ENCODE peak calls at places on chromosomes 12 and 14, in nine cellular contexts. One of them, this sample, is unnamed. For H3K4me1, the result is how much of the 10 kb centered on the place peaks cover.

GRCh38 chr12:113418213-113418879 is 3.8 kb upstream of the SDSL start:
- DNase-seq in A549: peak
- DNase-seq in Peyer's patch: no peak
- DNase-seq in IMR-90: peak
- DNase-seq in uterus: no peak
- DNase-seq in ovary: no peak
- DNase-seq in stomach: no peak
- DNase-seq in body of pancreas: peak
- DNase-seq in transverse colon: peak
- DNase-seq in this sample: peak

GRCh38 chr12:98418357-98419075 is 96.9 kb upstream of the TMPO start:
- DNase-seq in A549: peak
- DNase-seq in Peyer's patch: peak
- DNase-seq in IMR-90: peak
- DNase-seq in uterus: peak
- DNase-seq in ovary: peak
- DNase-seq in stomach: peak
- DNase-seq in body of pancreas: peak
- DNase-seq in transverse colon: peak
- DNase-seq in this sample: peak

GRCh38 chr12:20549115-20549719 is 145.9 kb upstream of the SLCO1C1 start:
- DNase-seq in A549: peak
- DNase-seq in Peyer's patch: no peak
- DNase-seq in IMR-90: peak
- DNase-seq in uterus: peak
- DNase-seq in ovary: peak
- DNase-seq in stomach: no peak
- DNase-seq in body of pancreas: no peak
- DNase-seq in transverse colon: peak
- DNase-seq in this sample: peak

GRCh38 chr12:51028126-51028810 is 2.1 kb upstream of the SLC11A2 start:
- DNase-seq in A549: peak
- DNase-seq in Peyer's patch: peak
- DNase-seq in IMR-90: peak
- DNase-seq in uterus: no peak
- DNase-seq in ovary: no peak
- DNase-seq in stomach: no peak
- DNase-seq in body of pancreas: no peak
- DNase-seq in transverse colon: peak
- DNase-seq in this sample: no peak

GRCh38 chr14:30573203-30573814 is 14.4 kb downstream of the G2E3 start:
- DNase-seq in A549: peak
- DNase-seq in Peyer's patch: no peak
- DNase-seq in IMR-90: peak
- DNase-seq in uterus: no peak
- DNase-seq in ovary: no peak
- DNase-seq in stomach: no peak
- DNase-seq in body of pancreas: no peak
- DNase-seq in transverse colon: no peak
- DNase-seq in this sample: no peak

GRCh38 chr12:51188359-51189051 is 15.6 kb upstream of the TFCP2 start:
- DNase-seq in A549: no peak
- DNase-seq in Peyer's patch: no peak
- DNase-seq in IMR-90: no peak
- DNase-seq in uterus: no peak
- DNase-seq in ovary: no peak
- DNase-seq in stomach: no peak
- DNase-seq in body of pancreas: no peak
- DNase-seq in transverse colon: no peak
- DNase-seq in this sample: no peak

GRCh38 chr12:74537126-74537706 is 419 bp upstream of the ATXN7L3B start:
- DNase-seq in A549: peak
- DNase-seq in Peyer's patch: no peak
- DNase-seq in IMR-90: peak
- DNase-seq in uterus: no peak
- DNase-seq in ovary: no peak
- DNase-seq in stomach: no peak
- DNase-seq in body of pancreas: no peak
- DNase-seq in transverse colon: no peak
- DNase-seq in this sample: no peak

GRCh38 chr14:99344051-99344450 is 72.1 kb upstream of the BCL11B start:
- DNase-seq in A549: no peak
- DNase-seq in Peyer's patch: no peak
- DNase-seq in IMR-90: no peak
- DNase-seq in uterus: no peak
- DNase-seq in ovary: no peak
- DNase-seq in stomach: no peak
- DNase-seq in body of pancreas: no peak
- DNase-seq in transverse colon: no peak
- DNase-seq in this sample: no peak

GRCh38 chr12:60803147-60803546 is 1207.3 kb downstream of the SLC16A7 start:
- DNase-seq in A549: no peak
- DNase-seq in Peyer's patch: no peak
- DNase-seq in IMR-90: peak
- DNase-seq in uterus: no peak
- DNase-seq in ovary: no peak
- DNase-seq in stomach: no peak
- DNase-seq in body of pancreas: no peak
- DNase-seq in transverse colon: no peak
- DNase-seq in this sample: no peak

GRCh38 chr12:89960011-89960507 is 251.4 kb upstream of the ATP2B1 start:
- DNase-seq in A549: no peak
- DNase-seq in Peyer's patch: no peak
- DNase-seq in IMR-90: peak
- DNase-seq in uterus: no peak
- DNase-seq in ovary: no peak
- DNase-seq in stomach: no peak
- DNase-seq in body of pancreas: no peak
- DNase-seq in transverse colon: no peak
- DNase-seq in this sample: no peak

GRCh38 chr12:71195338-71195896 is 37.6 kb upstream of the TSPAN8 start:
- DNase-seq in A549: no peak
- DNase-seq in Peyer's patch: no peak
- DNase-seq in IMR-90: no peak
- DNase-seq in uterus: no peak
- DNase-seq in ovary: no peak
- DNase-seq in stomach: no peak
- DNase-seq in body of pancreas: no peak
- DNase-seq in transverse colon: no peak
- DNase-seq in this sample: no peak

GRCh38 chr12:99092100-99092851 is 447.2 kb downstream of the APAF1 start:
- DNase-seq in A549: no peak
- DNase-seq in Peyer's patch: no peak
- DNase-seq in IMR-90: no peak
- DNase-seq in uterus: no peak
- DNase-seq in ovary: no peak
- DNase-seq in stomach: no peak
- DNase-seq in body of pancreas: no peak
- DNase-seq in transverse colon: no peak
- DNase-seq in this sample: no peak

GRCh38 chr14:69036757-69037506 is 57.8 kb upstream of the ACTN1 start:
- DNase-seq in A549: no peak
- DNase-seq in Peyer's patch: no peak
- DNase-seq in IMR-90: no peak
- DNase-seq in uterus: no peak
- DNase-seq in ovary: no peak
- DNase-seq in stomach: no peak
- DNase-seq in body of pancreas: no peak
- DNase-seq in transverse colon: no peak
- DNase-seq in this sample: peak

GRCh38 chr14:69038449-69039286 is 59.6 kb upstream of the ACTN1 start:
- DNase-seq in A549: peak
- DNase-seq in Peyer's patch: no peak
- DNase-seq in IMR-90: peak
- DNase-seq in uterus: peak
- DNase-seq in ovary: no peak
- DNase-seq in stomach: no peak
- DNase-seq in body of pancreas: no peak
- DNase-seq in transverse colon: no peak
- DNase-seq in this sample: no peak

GRCh38 chr14:69039287-69039628 is 60.2 kb upstream of the ACTN1 start:
- DNase-seq in A549: peak
- DNase-seq in Peyer's patch: no peak
- DNase-seq in IMR-90: peak
- DNase-seq in uterus: no peak
- DNase-seq in ovary: no peak
- DNase-seq in stomach: no peak
- DNase-seq in body of pancreas: no peak
- DNase-seq in transverse colon: no peak
- DNase-seq in this sample: no peak

GRCh38 chr14:69037790-69038448 is 58.8 kb upstream of the ACTN1 start:
- DNase-seq in A549: peak
- DNase-seq in Peyer's patch: no peak
- DNase-seq in IMR-90: peak
- DNase-seq in uterus: no peak
- DNase-seq in ovary: no peak
- DNase-seq in stomach: no peak
- DNase-seq in body of pancreas: no peak
- DNase-seq in transverse colon: no peak
- DNase-seq in this sample: no peak

GRCh38 chr14:69034612-69035262 is 55.6 kb upstream of the ACTN1 start:
- DNase-seq in A549: no peak
- DNase-seq in Peyer's patch: no peak
- DNase-seq in IMR-90: peak
- DNase-seq in uterus: no peak
- DNase-seq in ovary: no peak
- DNase-seq in stomach: no peak
- DNase-seq in body of pancreas: no peak
- DNase-seq in transverse colon: no peak
- DNase-seq in this sample: no peak
- H3K4me1 ChIP-seq in A549: under half
- H3K4me1 ChIP-seq in Peyer's patch: under half
- H3K4me1 ChIP-seq in IMR-90: under half
- H3K4me1 ChIP-seq in uterus: under half
- H3K4me1 ChIP-seq in ovary: under half
- H3K4me1 ChIP-seq in stomach: under half
- H3K4me1 ChIP-seq in body of pancreas: under half
- H3K4me1 ChIP-seq in transverse colon: under half
- H3K4me1 ChIP-seq in this sample: under half

DNA sequence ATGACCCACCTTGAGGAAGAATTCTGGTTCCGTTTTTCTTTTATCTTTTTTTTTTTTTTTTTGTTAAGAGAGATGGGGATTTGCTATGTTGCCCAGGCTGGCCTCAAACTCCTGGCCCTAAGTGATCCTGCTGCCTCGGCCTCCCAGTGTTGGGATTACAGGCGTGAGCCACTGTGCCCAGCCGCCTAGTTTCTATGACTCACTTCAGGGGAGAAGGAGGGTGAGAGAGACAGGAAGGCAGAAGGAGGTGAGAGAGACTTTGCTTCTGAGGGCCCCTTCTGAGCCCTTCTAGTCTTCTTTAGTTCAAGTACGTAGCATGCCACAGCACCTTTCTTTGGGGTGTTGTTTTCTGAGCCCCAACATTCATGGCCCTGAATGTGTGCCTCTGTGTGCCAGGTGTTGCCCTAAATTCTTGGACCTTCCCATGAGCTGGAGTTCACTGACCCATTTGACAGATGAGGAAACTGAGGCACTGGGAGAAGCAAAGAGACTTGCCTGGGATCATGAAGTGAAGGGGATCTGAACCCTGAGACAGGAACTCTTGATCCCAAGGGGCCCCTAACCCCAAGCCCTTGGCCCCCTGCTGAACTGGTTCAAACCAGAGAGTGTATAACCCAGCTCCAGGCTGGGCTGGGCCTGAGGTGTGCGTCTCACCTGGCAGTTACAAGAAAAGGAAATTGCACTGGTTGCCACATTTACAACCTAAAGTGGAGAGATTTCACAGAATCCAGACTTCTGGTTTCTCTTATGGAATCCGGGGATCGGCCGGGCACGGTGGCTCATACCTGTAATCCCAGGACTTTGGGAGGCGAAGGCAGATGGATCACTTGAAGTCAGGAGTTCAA is 20.8 kb downstream of the SH2B3 start:
- DNase-seq in A549: no peak
- DNase-seq in Peyer's patch: no peak
- DNase-seq in IMR-90: peak
- DNase-seq in uterus: no peak
- DNase-seq in ovary: no peak
- DNase-seq in stomach: no peak
- DNase-seq in body of pancreas: no peak
- DNase-seq in transverse colon: peak
- DNase-seq in this sample: no peak
- H3K27ac ChIP-seq in A549: no peak
- H3K27ac ChIP-seq in Peyer's patch: no peak
- H3K27ac ChIP-seq in IMR-90: no peak
- H3K27ac ChIP-seq in uterus: no peak
- H3K27ac ChIP-seq in ovary: no peak
- H3K27ac ChIP-seq in stomach: peak
- H3K27ac ChIP-seq in body of pancreas: no peak
- H3K27ac ChIP-seq in transverse colon: peak
- H3K27ac ChIP-seq in this sample: no peak

GRCh38 chr14:44989497-44990440 is 27.8 kb downstream of the TOGARAM1 start:
- DNase-seq in A549: no peak
- DNase-seq in Peyer's patch: no peak
- DNase-seq in IMR-90: no peak
- DNase-seq in uterus: no peak
- DNase-seq in ovary: no peak
- DNase-seq in stomach: no peak
- DNase-seq in body of pancreas: no peak
- DNase-seq in transverse colon: no peak
- DNase-seq in this sample: no peak
- TF ChIP-seq POLR2A in A549: no peak
- TF ChIP-seq POLR2A in Peyer's patch: no peak
- TF ChIP-seq POLR2A in IMR-90: no peak
- TF ChIP-seq POLR2A in uterus: no peak
- TF ChIP-seq POLR2A in ovary: no peak
- TF ChIP-seq POLR2A in stomach: no peak
- TF ChIP-seq POLR2A in body of pancreas: no peak
- TF ChIP-seq POLR2A in transverse colon: no peak
- TF ChIP-seq POLR2A in this sample: no peak

GRCh38 chr12:106984588-106985137 is 2.3 kb downstream of the MTERF2 start:
- DNase-seq in A549: no peak
- DNase-seq in Peyer's patch: no peak
- DNase-seq in IMR-90: no peak
- DNase-seq in uterus: no peak
- DNase-seq in ovary: no peak
- DNase-seq in stomach: no peak
- DNase-seq in body of pancreas: no peak
- DNase-seq in transverse colon: no peak
- DNase-seq in this sample: no peak

GRCh38 chr12:106982229-106982628 is 4.7 kb downstream of the MTERF2 start:
- DNase-seq in A549: no peak
- DNase-seq in Peyer's patch: no peak
- DNase-seq in IMR-90: peak
- DNase-seq in uterus: no peak
- DNase-seq in ovary: no peak
- DNase-seq in stomach: no peak
- DNase-seq in body of pancreas: no peak
- DNase-seq in transverse colon: no peak
- DNase-seq in this sample: no peak

GRCh38 chr12:106978035-106978800 is 8.7 kb downstream of the MTERF2 start:
- DNase-seq in A549: no peak
- DNase-seq in Peyer's patch: peak
- DNase-seq in IMR-90: no peak
- DNase-seq in uterus: peak
- DNase-seq in ovary: peak
- DNase-seq in stomach: peak
- DNase-seq in body of pancreas: peak
- DNase-seq in transverse colon: peak
- DNase-seq in this sample: peak

GRCh38 chr12:106981781-106982180 is 5.2 kb downstream of the MTERF2 start:
- DNase-seq in A549: no peak
- DNase-seq in Peyer's patch: no peak
- DNase-seq in IMR-90: peak
- DNase-seq in uterus: no peak
- DNase-seq in ovary: no peak
- DNase-seq in stomach: no peak
- DNase-seq in body of pancreas: no peak
- DNase-seq in transverse colon: no peak
- DNase-seq in this sample: no peak

GRCh38 chr12:106980944-106981343 is 6.0 kb downstream of the MTERF2 start:
- DNase-seq in A549: no peak
- DNase-seq in Peyer's patch: no peak
- DNase-seq in IMR-90: no peak
- DNase-seq in uterus: no peak
- DNase-seq in ovary: no peak
- DNase-seq in stomach: no peak
- DNase-seq in body of pancreas: no peak
- DNase-seq in transverse colon: no peak
- DNase-seq in this sample: no peak
- H3K4me1 ChIP-seq in A549: under half
- H3K4me1 ChIP-seq in Peyer's patch: under half
- H3K4me1 ChIP-seq in IMR-90: under half
- H3K4me1 ChIP-seq in uterus: under half
- H3K4me1 ChIP-seq in ovary: under half
- H3K4me1 ChIP-seq in stomach: half or more
- H3K4me1 ChIP-seq in body of pancreas: half or more
- H3K4me1 ChIP-seq in transverse colon: under half
- H3K4me1 ChIP-seq in this sample: under half

This sample was measured in testis.